ENCODE peak calls at places on chromosomes 1 and 21, in five cellular contexts. A is NCI-H1694 treated with DMSO at 0.1 percent for 48 hours; F is astrocyte of the cerebellum; L is stimulated activated CD4-positive, alpha-beta T cell treated with anti-CD3 and anti-CD28 coated beads, TNF-alpha, amount 100 ng/mL, for 4 hours; S is HTR-8/SVneo. U is an unnamed sample.
A peak's percentile ranks its signal among the peaks of the same experiment; 100 is the strongest.

GRCh38 chr1:234481771-234482170 is 2.8 kb upstream of the TARBP1 start:
- DNase-seq in F (no peak), A (no peak), L (no peak), S (no peak), U (no peak)

GRCh38 chr1:150127868-150128267 is 21.8 kb upstream of the PLEKHO1 start:
- DNase-seq in F (no peak), A (no peak), L (no peak), S (no peak), U (no peak)

GRCh38 chr1:59061876-59062275 is 235.0 kb upstream of the FGGY start:
- DNase-seq in A (no peak), L (no peak), F (peak; percentile 85), S (no peak), U (no peak)

GRCh38 chr1:212860713-212861581 is 2.9 kb downstream of the FLVCR1 start:
- DNase-seq in F (no peak), A (no peak), S (no peak), L (no peak), U (no peak)

GRCh38 chr1:32898958-32899357 is 2.2 kb downstream of the TMEM54 start:
- DNase-seq in S (no peak), L (no peak), F (no peak), A (no peak), U (no peak)

GRCh38 chr1:81758213-81758612 is 42.5 kb upstream of the ADGRL2 start:
- DNase-seq in S (no peak), A (no peak), F (no peak), L (no peak), U (no peak)

GRCh38 chr1:177302365-177303044 is 131.7 kb downstream of the BRINP2 start:
- DNase-seq in L (no peak), S (no peak), A (no peak), F (no peak), U (no peak)

GRCh38 chr1:81304187-81304586 is 496.5 kb upstream of the ADGRL2 start:
- DNase-seq in S (peak; percentile 48), A (no peak), F (no peak), L (no peak), U (no peak)

GRCh38 chr1:160618763-160619274 is 28.0 kb downstream of the SLAMF1 start:
- DNase-seq in A (peak; percentile 98), S (no peak), L (no peak), F (no peak), U (no peak)

GRCh38 chr21:27275294-27275927 is 308.5 kb upstream of the ADAMTS5 start:
- DNase-seq in S (peak; percentile 56), F (peak; percentile 37), L (no peak), A (peak; percentile 27), U (no peak)

GRCh38 chr1:212040629-212041028 is 5.1 kb downstream of the DTL start:
- DNase-seq in S (no peak), L (no peak), F (no peak), A (no peak), U (no peak)